ENCODE peak calls at places on chromosomes 12 and 14, in four cellular contexts. K is left ventricle myocardium inferior; A is activated effector memory CD4-positive, alpha-beta T cell treated with Interleukin-2 at 50 U/mL for 16 hours; Y is T1000. P is an unnamed sample.

GRCh38 chr12:15749937-15750336 is 39.3 kb downstream of the EPS8 start:
- DNase-seq in K (no peak), A (no peak), Y (no peak), P (no peak)

GRCh38 chr14:58501214-58501816 is 73.8 kb downstream of the KIAA0586 start:
- DNase-seq in K (no peak), A (no peak), Y (no peak), P (peak)

GRCh38 chr12:8629486-8630033 is 16.9 kb upstream of the AICDA start:
- DNase-seq in K (no peak), A (no peak), Y (no peak), P (no peak)

GRCh38 chr14:96162741-96163140 is 41.9 kb upstream of the BDKRB2 start:
- DNase-seq in K (no peak), A (no peak), Y (no peak), P (no peak)

GRCh38 chr12:60947533-60947932 is 1312.7 kb upstream of the USP15 start:
- DNase-seq in K (no peak), A (no peak), Y (no peak), P (no peak)

GRCh38 chr12:112602150-112602549 is 183.4 kb downstream of the PTPN11 start:
- DNase-seq in K (no peak), A (no peak), Y (no peak), P (no peak)

GRCh38 chr14:69473271-69473670 is 11.3 kb upstream of the PLEKHD1 start:
- DNase-seq in K (no peak), A (no peak), Y (no peak), P (no peak)

GRCh38 chr12:93778306-93778705 is 101.1 kb downstream of the CRADD start:
- DNase-seq in K (peak), A (no peak), Y (peak), P (peak)

GRCh38 chr12:132460571-132460970 is 29.4 kb upstream of the FBRSL1 start:
- DNase-seq in K (no peak), A (no peak), Y (no peak), P (no peak)

GRCh38 chr12:59164226-59164625 is 243.9 kb upstream of the LRIG3 start:
- DNase-seq in K (no peak), A (no peak), Y (no peak), P (no peak)

GRCh38 chr14:94542111-94542810 is 19.0 kb upstream of the SERPINA4 start:
- DNase-seq in K (no peak), A (no peak), Y (no peak), P (no peak)

GRCh38 chr12:129257526-129257925 is 404.2 kb downstream of the GLT1D1 start:
- DNase-seq in K (no peak), A (no peak), Y (no peak), P (no peak)

GRCh38 chr14:64867182-64867581 is 12.5 kb downstream of the SPTB start:
- DNase-seq in K (no peak), A (no peak), Y (no peak), P (no peak)

GRCh38 chr12:51047655-51048540 is at the start of gene LETMD1:
- DNase-seq in K (peak), A (peak), Y (peak), P (peak)

GRCh38 chr14:78764240-78764639 is 594.1 kb downstream of the NRXN3 start:
- DNase-seq in K (no peak), A (no peak), Y (no peak), P (no peak)

GRCh38 chr14:24802236-24802635 is 168.2 kb upstream of the GZMB start:
- DNase-seq in K (no peak), A (no peak), Y (no peak), P (no peak)

GRCh38 chr14:63647696-63648410 is 6.2 kb upstream of the WDR89 start:
- DNase-seq in K (no peak), A (no peak), Y (no peak), P (no peak)

GRCh38 chr12:108102363-108102762 is 26.7 kb upstream of the WSCD2 start:
- DNase-seq in K (no peak), A (no peak), Y (no peak), P (no peak)

GRCh38 chr12:112175361-112176155 is 50.2 kb downstream of the TRAFD1 start:
- DNase-seq in K (no peak), A (no peak), Y (no peak), P (no peak)

GRCh38 chr12:442235-442884 is 17.4 kb upstream of the B4GALNT3 start:
- DNase-seq in K (no peak), A (no peak), Y (no peak), P (no peak)

GRCh38 chr12:75784591-75784990 is 247.0 kb downstream of the PHLDA1 start:
- DNase-seq in K (peak), A (no peak), Y (peak), P (peak)

GRCh38 chr12:105444809-105445102 is 114.3 kb downstream of the C12orf75 start:
- DNase-seq in K (no peak), A (no peak), Y (no peak), P (no peak)